ENCODE peak calls at places on chromosomes 7 and 10, in nine cellular contexts. X is MM.1S, U is neural progenitor cell, B is upper lobe of right lung, L is uterus, T is mucosa of descending colon, I is endodermal cell, F is body of pancreas, C is GM12865. Z is an unnamed sample.

GRCh38 chr10:12500406-12501303 is 151.3 kb downstream of the CAMK1D start:
- DNase-seq in X (no peak), U (no peak), C (no peak), F (no peak), I (peak), L (no peak), B (peak), T (no peak), Z (no peak)

GRCh38 chr7:94591185-94591584 is 64.7 kb downstream of the SGCE start:
- DNase-seq in I (no peak), U (no peak), T (no peak), C (no peak), X (no peak), F (no peak), L (no peak), B (no peak), Z (no peak)

GRCh38 chr7:17299477-17299991 is 1.1 kb downstream of the AHR start:
- DNase-seq in B (no peak), T (no peak), X (peak), I (peak), L (no peak), C (peak), U (no peak), F (no peak), Z (peak)

GRCh38 chr7:2886900-2887299 is 42.8 kb upstream of the GNA12 start:
- DNase-seq in C (peak), L (no peak), F (peak), U (peak), X (peak), T (peak), I (peak), B (no peak), Z (peak)

GRCh38 chr10:119541459-119542356 is 811 bp downstream of the RGS10 start:
- DNase-seq in C (peak), U (no peak), I (peak), T (peak), L (peak), F (no peak), B (peak), X (peak), Z (no peak)

GRCh38 chr10:17077251-17077904 is 52.2 kb downstream of the CUBN start:
- DNase-seq in I (no peak), U (no peak), B (no peak), X (no peak), T (no peak), F (no peak), L (no peak), C (no peak), Z (no peak)

GRCh38 chr10:3093996-3094395 is 26.6 kb downstream of the PFKP start:
- DNase-seq in I (no peak), X (no peak), L (no peak), B (no peak), F (no peak), U (no peak), C (no peak), T (no peak), Z (no peak)

GRCh38 chr10:126350216-126350992 is 37.9 kb downstream of the ADAM12 start:
- DNase-seq in L (no peak), B (no peak), X (no peak), U (no peak), T (no peak), I (no peak), F (peak), C (no peak), Z (peak)

GRCh38 chr7:73451780-73452398 is 18.3 kb downstream of the FZD9 start:
- DNase-seq in F (peak), L (no peak), X (peak), U (peak), I (no peak), T (no peak), C (peak), B (no peak), Z (peak)

GRCh38 chr7:134441264-134441663 is 17.6 kb downstream of the AKR1B1 start:
- DNase-seq in X (no peak), T (no peak), I (peak), F (no peak), L (no peak), U (no peak), B (no peak), C (no peak), Z (no peak)
- H3K4me3 ChIP-seq in X (no peak), T (no peak), I (no peak), F (no peak), L (no peak), U (no peak), B (no peak), C (no peak), Z (no peak)

DNA sequence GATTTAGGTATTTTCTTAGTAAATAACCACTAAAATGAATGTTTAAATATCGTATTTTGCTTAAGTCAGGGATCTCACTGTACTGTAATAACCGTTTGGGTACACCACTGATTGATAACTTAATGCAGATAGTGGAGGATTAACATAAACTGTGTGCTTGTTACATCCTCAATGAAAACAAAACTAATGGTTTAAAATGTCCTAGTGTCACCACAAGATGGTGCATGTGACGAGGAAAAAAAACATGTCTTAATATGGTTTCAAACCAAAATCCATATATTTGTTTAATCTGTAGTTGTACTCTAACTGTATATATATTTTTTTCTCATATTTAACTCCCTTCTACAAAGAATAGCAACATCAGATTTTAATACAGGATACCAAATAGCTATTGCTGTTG is 19.2 kb downstream of the ARMC10 start:
- DNase-seq in T (no peak), C (no peak), I (no peak), L (no peak), B (no peak), F (no peak), X (no peak), U (no peak), Z (no peak)
- TF ChIP-seq CTCF in T (no peak), C (no peak), I (peak), L (no peak), B (no peak), F (no peak), X (no peak), U (no peak), Z (no peak)

DNA sequence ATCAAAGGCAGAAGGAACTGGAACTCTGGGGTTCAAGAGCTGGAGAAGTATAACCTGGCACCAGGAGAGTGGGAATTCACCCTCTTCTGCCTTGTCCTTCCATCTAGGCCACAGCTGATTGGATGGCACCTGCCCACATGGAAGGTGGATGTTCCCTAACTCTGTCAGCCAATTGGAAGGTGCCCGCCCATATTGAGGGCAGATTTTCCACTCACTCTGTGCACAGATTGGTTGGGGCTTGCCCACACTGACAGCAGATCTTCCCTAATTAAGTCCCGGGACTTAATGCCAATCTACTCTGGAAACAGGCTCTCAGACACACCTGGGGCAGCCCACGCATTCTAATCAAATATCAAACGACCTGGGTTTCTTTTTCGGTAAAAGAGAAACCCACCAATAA is 1142.3 kb upstream of the CELF2 start:
- DNase-seq in X (no peak), B (no peak), I (no peak), F (no peak), U (no peak), C (no peak), T (no peak), L (no peak), Z (no peak)
- H3K4me3 ChIP-seq in X (no peak), B (no peak), I (no peak), F (no peak), U (no peak), C (no peak), T (no peak), L (no peak), Z (no peak)

GRCh38 chr7:67794544-67794943 is 797.9 kb downstream of the TYW1 start:
- DNase-seq in U (no peak), L (no peak), C (no peak), B (no peak), F (no peak), X (no peak), T (no peak), I (no peak), Z (no peak)

GRCh38 chr7:67786021-67786420 is 789.4 kb downstream of the TYW1 start:
- DNase-seq in L (no peak), B (no peak), T (no peak), C (no peak), X (no peak), U (no peak), I (no peak), F (no peak), Z (no peak)

GRCh38 chr7:67791918-67792317 is 795.3 kb downstream of the TYW1 start:
- DNase-seq in C (no peak), T (no peak), U (no peak), X (no peak), I (no peak), L (no peak), B (no peak), F (no peak), Z (no peak)

GRCh38 chr7:67788689-67789088 is 792.1 kb downstream of the TYW1 start:
- DNase-seq in C (no peak), T (no peak), B (no peak), L (no peak), U (peak), I (peak), F (no peak), X (no peak), Z (no peak)
- TF ChIP-seq CTCF in C (no peak), T (no peak), B (no peak), L (no peak), U (peak), I (peak), F (peak), X (peak), Z (no peak)

DNA sequence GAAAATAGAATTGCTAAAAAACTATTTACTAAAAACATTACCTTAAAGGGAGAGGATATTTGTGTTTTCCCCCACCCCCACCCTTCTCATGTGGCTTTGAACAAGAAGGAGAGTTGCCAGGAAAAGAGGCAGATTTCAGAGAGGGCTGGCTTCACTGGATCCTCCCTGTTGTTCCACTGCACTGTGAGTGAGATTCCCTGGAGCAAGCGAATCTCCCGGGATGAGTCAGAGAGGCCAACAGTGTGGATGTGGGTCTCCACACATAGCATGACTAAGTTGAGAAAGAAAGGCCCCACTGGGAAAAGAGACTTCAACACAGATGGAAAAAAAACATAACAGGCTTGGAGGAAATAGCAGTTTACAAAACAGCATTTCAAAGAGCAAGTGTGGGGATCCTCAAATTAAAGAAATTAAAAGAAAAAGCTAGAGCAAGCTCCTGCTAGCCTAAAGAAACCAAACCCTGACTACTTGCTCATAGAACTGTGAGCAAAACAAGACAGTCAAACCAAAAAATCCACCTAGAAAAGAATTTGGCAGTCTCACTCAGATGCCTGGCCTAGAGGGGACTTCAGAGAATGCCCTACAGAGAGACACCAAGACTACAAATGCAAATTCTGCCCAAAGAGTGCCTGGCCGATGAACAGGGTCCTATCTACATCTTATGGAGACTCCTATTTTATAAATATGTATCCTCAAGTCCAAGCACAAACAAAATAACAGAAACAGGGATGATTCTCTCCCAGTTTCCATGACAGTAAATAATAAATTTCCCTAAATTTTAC is 3.4 kb downstream of the CAV1 start:
- DNase-seq in U (no peak), F (peak), X (peak), C (no peak), T (no peak), I (no peak), B (no peak), L (peak), Z (peak)
- H3K4me3 ChIP-seq in U (no peak), F (no peak), X (peak), C (no peak), T (no peak), I (no peak), B (peak), L (peak), Z (peak)

GRCh38 chr10:95864906-95865813 is 42.6 kb upstream of the CC2D2B start:
- DNase-seq in L (peak), T (no peak), F (peak), I (peak), X (peak), B (no peak), C (peak), U (peak), Z (peak)
- TF ChIP-seq CTCF in L (peak), T (no peak), F (peak), I (peak), X (peak), B (peak), C (peak), U (peak), Z (peak)